ENCODE peak calls at places on chromosome 5, in nine cellular contexts. F is CD8-positive, alpha-beta T cell; M is NT2/D1; X is bronchial epithelial cell; I is sigmoid colon; Z is uterus; L is BE2C; N is IMR-90; Y is body of pancreas. S is an unnamed sample. For H3K36me3, the result is how much of the 10 kb centered on the place peaks cover.

GRCh38 chr5:2126512-2126911 is 243.8 kb upstream of the IRX4 start:
- DNase-seq in F (no peak), M (no peak), X (no peak), I (no peak), Z (no peak), L (no peak), N (no peak), Y (no peak), S (no peak)

GRCh38 chr5:132387649-132388117 is 18.2 kb downstream of the SLC22A5 start:
- DNase-seq in F (no peak), M (no peak), X (peak), I (peak), Z (peak), L (no peak), N (peak), Y (peak), S (peak)

GRCh38 chr5:38555354-38556114 is 912 bp downstream of the LIFR start:
- DNase-seq in F (no peak), M (no peak), X (no peak), I (no peak), Z (no peak), L (no peak), N (no peak), Y (no peak), S (peak)

GRCh38 chr5:59622848-59623247 is 270.7 kb downstream of the PDE4D start:
- DNase-seq in F (no peak), M (no peak), X (no peak), I (no peak), Z (no peak), L (no peak), N (no peak), Y (no peak), S (no peak)

GRCh38 chr5:128965011-128965637 is at the start of gene SLC27A6:
- DNase-seq in F (no peak), M (no peak), X (peak), I (peak), Z (peak), L (peak), N (no peak), Y (no peak), S (no peak)

GRCh38 chr5:124628251-124628650 is 118.2 kb downstream of the ZNF608 start:
- DNase-seq in F (no peak), M (no peak), X (no peak), I (no peak), Z (no peak), L (no peak), N (peak), Y (no peak), S (peak)

GRCh38 chr5:177311361-177311722 is 356 bp downstream of the MXD3 start:
- DNase-seq in F (no peak), M (no peak), X (no peak), I (no peak), Z (no peak), L (peak), N (no peak), Y (no peak), S (peak)

GRCh38 chr5:30436718-30437117 is 756.8 kb upstream of the CDH6 start:
- DNase-seq in F (no peak), M (no peak), X (no peak), I (no peak), Z (no peak), L (no peak), N (no peak), Y (no peak), S (no peak)

GRCh38 chr5:109485030-109485429 is 75.3 kb upstream of the PJA2 start:
- DNase-seq in F (no peak), M (no peak), X (no peak), I (peak), Z (peak), L (peak), N (no peak), Y (peak), S (peak)

GRCh38 chr5:28301676-28302075 is 1263.3 kb upstream of the CDH9 start:
- DNase-seq in F (no peak), M (no peak), X (peak), I (no peak), Z (no peak), L (peak), N (peak), Y (no peak), S (peak)

GRCh38 chr5:167912944-167913343 is 378.5 kb upstream of the WWC1 start:
- DNase-seq in F (no peak), M (no peak), X (no peak), I (no peak), Z (no peak), L (no peak), N (peak), Y (no peak), S (no peak)

GRCh38 chr5:10826971-10827370 is 65.9 kb upstream of the DAP start:
- DNase-seq in F (no peak), M (no peak), X (no peak), I (no peak), Z (no peak), L (no peak), N (no peak), Y (no peak), S (no peak)

GRCh38 chr5:80146036-80146435 is 109.8 kb downstream of the SERINC5 start:
- DNase-seq in F (no peak), M (no peak), X (no peak), I (no peak), Z (no peak), L (no peak), N (no peak), Y (no peak), S (no peak)

GRCh38 chr5:148751025-148751424 is 75.4 kb upstream of the ADRB2 start:
- DNase-seq in F (no peak), M (no peak), X (no peak), I (no peak), Z (no peak), L (no peak), N (no peak), Y (no peak), S (no peak)

GRCh38 chr5:138752341-138752950 is 779 bp upstream of the CTNNA1 start:
- DNase-seq in F (no peak), M (peak), X (peak), I (peak), Z (peak), L (no peak), N (no peak), Y (peak), S (peak)

GRCh38 chr5:3382782-3383181 is 212.8 kb upstream of the IRX1 start:
- DNase-seq in F (no peak), M (no peak), X (no peak), I (no peak), Z (no peak), L (no peak), N (no peak), Y (no peak), S (no peak)

GRCh38 chr5:96968074-96968473 is 32.2 kb downstream of the LNPEP start:
- DNase-seq in F (no peak), M (no peak), X (peak), I (no peak), Z (no peak), L (no peak), N (peak), Y (no peak), S (peak)

GRCh38 chr5:124741711-124742496 is 4.5 kb downstream of the ZNF608 start:
- DNase-seq in F (no peak), M (no peak), X (peak), I (no peak), Z (no peak), L (no peak), N (peak), Y (peak), S (peak)

GRCh38 chr5:555058-555623 is 30.9 kb upstream of the SLC9A3 start:
- DNase-seq in F (peak), M (no peak), X (no peak), I (peak), Z (no peak), L (peak), N (no peak), Y (peak), S (no peak)

GRCh38 chr5:173303878-173304590 is 24.2 kb downstream of the STC2 start:
- DNase-seq in F (no peak), M (no peak), X (no peak), I (no peak), Z (no peak), L (no peak), N (peak), Y (no peak), S (peak)

GRCh38 chr5:175027390-175027789 is 303.0 kb downstream of the MSX2 start:
- DNase-seq in F (no peak), M (no peak), X (no peak), I (no peak), Z (no peak), L (no peak), N (no peak), Y (no peak), S (no peak)

GRCh38 chr5:180090769-180091546 is 19.4 kb upstream of the RNF130 start:
- DNase-seq in F (no peak), M (no peak), X (peak), I (no peak), Z (no peak), L (no peak), N (peak), Y (peak), S (peak)

GRCh38 chr5:34734321-34734720 is 78.2 kb downstream of the RAI14 start:
- DNase-seq in F (no peak), M (no peak), X (no peak), I (no peak), Z (no peak), L (no peak), N (peak), Y (no peak), S (no peak)

GRCh38 chr5:54037205-54037604 is 273.2 kb downstream of the ARL15 start:
- DNase-seq in F (no peak), M (no peak), X (no peak), I (no peak), Z (no peak), L (no peak), N (no peak), Y (no peak), S (no peak)

GRCh38 chr5:31186672-31187267 is 6.7 kb upstream of the CDH6 start:
- DNase-seq in F (no peak), M (no peak), X (peak), I (no peak), Z (no peak), L (no peak), N (peak), Y (no peak), S (peak)

GRCh38 chr5:56409331-56410190 is 176.4 kb upstream of the ANKRD55 start:
- DNase-seq in F (no peak), M (no peak), X (peak), I (no peak), Z (no peak), L (peak), N (peak), Y (no peak), S (peak)

GRCh38 chr5:91162534-91163381 is 220.4 kb downstream of the ARRDC3 start:
- DNase-seq in F (peak), M (no peak), X (peak), I (peak), Z (peak), L (no peak), N (peak), Y (peak), S (peak)

DNA sequence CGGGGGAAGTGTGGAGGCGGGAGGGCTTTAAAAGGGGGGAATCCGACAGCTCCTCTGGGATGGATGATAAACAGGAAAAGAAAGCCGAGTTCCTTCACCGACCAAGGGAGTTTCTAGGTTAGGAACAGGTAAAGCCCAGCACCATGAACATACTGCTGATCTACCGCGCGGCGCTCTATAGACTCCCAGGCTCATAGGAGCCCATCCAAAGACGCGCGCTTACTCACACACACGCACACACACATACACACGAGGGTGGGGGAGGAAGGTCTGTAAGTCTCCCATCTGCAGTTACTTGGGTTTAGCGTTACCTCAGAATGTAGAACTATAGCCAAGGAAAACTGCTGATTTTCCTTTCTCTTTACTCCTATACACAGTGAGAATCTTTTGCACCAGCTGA is 2.6 kb upstream of the GABRB2 start:
- DNase-seq in F (no peak), M (no peak), X (no peak), I (no peak), Z (no peak), L (no peak), N (no peak), Y (no peak), S (peak)
- H3K36me3 ChIP-seq in F (under half), M (under half), X (under half), I (under half), Z (under half), L (under half), N (under half), Y (under half), S (under half)

DNA sequence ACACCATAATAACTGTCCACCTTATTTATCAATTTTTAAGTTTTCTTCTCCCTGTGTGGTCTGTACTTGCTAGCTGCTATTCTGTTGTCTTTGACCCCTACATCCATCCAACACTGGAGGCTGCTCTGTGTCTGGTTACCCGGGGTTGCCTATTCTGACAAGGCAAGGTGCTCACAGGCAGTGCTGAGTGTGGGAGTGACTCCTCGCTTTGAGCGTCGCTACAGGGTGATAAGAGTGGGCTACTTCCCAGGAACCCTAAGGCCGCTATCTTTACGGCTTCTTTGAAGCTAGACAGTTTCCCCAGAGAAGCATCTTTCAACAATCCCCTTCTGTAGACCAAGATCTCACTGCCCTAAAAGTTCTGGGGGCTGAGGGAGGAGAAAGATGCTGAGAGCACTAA is 35.3 kb downstream of the NSUN2 start:
- DNase-seq in F (no peak), M (no peak), X (no peak), I (no peak), Z (no peak), L (no peak), N (no peak), Y (no peak), S (no peak)
- H3K36me3 ChIP-seq in F (under half), M (half or more), X (under half), I (under half), Z (under half), L (half or more), N (under half), Y (under half), S (under half)

DNA sequence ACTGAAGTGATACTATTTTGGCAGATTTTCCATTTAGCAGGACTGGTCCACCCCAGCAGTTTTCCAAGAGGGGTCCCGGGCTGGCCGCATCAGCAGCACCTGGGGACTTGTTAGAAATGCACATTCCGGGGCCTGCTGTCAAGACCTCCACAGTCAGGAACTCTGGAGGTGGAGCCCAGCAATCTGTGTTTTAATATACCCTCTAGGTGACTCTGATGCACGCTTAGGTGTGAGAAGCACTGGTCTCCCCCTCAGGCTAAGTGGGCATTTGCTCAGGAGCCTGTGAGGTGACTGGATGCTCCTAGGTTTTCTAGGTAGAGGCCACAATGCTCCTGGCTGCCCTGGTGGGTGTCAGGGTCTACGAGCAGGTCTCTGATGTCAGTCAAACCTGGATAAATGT is 81.7 kb downstream of the DCP2 start:
- DNase-seq in F (no peak), M (no peak), X (no peak), I (no peak), Z (no peak), L (no peak), N (no peak), Y (no peak), S (no peak)
- H3K36me3 ChIP-seq in F (under half), M (under half), X (under half), I (under half), Z (under half), L (half or more), N (under half), Y (under half), S (under half)

GRCh38 chr5:157366741-157367684 is 93.0 kb upstream of the NIPAL4 start:
- DNase-seq in F (no peak), M (no peak), X (peak), I (peak), Z (no peak), L (peak), N (peak), Y (no peak), S (peak)
- H3K36me3 ChIP-seq in F (half or more), M (under half), X (under half), I (under half), Z (under half), L (under half), N (under half), Y (under half), S (under half)

DNA sequence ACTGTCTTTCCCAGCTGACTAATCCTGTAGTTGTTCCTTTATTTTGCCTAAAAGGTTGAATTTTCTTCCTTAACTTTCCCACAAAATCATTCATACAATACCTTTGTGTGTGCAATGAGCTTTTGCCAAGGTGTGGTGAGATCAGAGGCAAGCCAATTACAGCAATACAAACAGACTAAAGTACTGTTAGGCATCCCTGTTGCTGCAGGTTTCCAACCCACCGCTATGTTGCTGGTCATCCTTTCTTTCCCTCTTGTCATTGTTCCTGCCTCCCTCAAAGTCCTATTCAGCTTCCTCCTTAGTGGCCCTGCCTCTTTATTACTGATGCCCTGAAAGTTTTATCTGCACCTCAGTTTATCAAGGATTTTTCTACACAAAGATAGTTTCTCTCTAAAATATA is 22.1 kb downstream of the ITGA2 start:
- DNase-seq in F (no peak), M (no peak), X (no peak), I (no peak), Z (no peak), L (no peak), N (no peak), Y (no peak), S (no peak)
- H3K36me3 ChIP-seq in F (under half), M (under half), X (under half), I (under half), Z (under half), L (under half), N (under half), Y (under half), S (under half)

DNA sequence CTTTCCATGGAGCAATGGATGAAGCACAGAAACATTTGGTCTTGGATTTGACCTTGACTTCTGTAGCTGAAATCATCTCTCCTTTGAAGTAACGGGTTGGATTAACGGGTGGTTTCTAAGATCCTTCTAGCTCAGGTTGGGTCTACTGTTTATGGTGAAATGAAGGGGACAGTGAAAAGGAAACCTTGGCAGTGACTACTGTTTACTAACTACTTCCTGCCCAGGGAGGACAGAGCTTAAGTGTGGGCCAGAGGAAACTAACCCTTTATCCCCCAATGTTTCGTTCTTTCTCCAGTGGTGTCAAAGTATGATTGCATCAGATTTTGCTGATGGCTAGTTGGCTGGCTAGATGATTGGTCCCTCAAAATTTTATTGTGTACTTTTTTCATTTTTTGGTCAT is 22.2 kb downstream of the SKP2 start:
- DNase-seq in F (no peak), M (no peak), X (no peak), I (no peak), Z (no peak), L (no peak), N (no peak), Y (no peak), S (no peak)
- H3K36me3 ChIP-seq in F (under half), M (half or more), X (under half), I (under half), Z (under half), L (half or more), N (under half), Y (under half), S (half or more)